ENCODE peak calls at places on chromosomes 3 and 15, in seven cellular contexts. G is right cardiac atrium; Z is endodermal cell; U is CD4-positive, CD25-positive, alpha-beta regulatory T cell; X is H54; M is HCT116; Q is HS-5. Y is an unnamed sample.

GRCh38 chr3:196976891-196977420 is 8.3 kb upstream of the PIGZ start:
- DNase-seq in M (no peak), X (no peak), Q (no peak), G (no peak), U (no peak), Z (no peak), Y (no peak)

GRCh38 chr3:115885621-115886020 is 262.3 kb downstream of the GAP43 start:
- DNase-seq in Q (no peak), X (no peak), M (no peak), Z (peak), U (no peak), G (no peak), Y (no peak)

GRCh38 chr15:89329329-89330084 is 5.1 kb downstream of the POLG start:
- DNase-seq in G (no peak), X (no peak), M (no peak), U (peak), Q (no peak), Z (no peak), Y (no peak)

GRCh38 chr3:76063019-76063418 is 277.7 kb upstream of the ZNF717 start:
- DNase-seq in U (no peak), G (no peak), Z (no peak), M (no peak), X (peak), Q (peak), Y (no peak)

GRCh38 chr15:60854858-60855568 is 374.1 kb downstream of the RORA start:
- DNase-seq in U (no peak), Z (no peak), X (no peak), G (no peak), M (no peak), Q (no peak), Y (no peak)

GRCh38 chr3:16058511-16058910 is 116.0 kb upstream of the GALNT15 start:
- DNase-seq in U (no peak), M (no peak), G (no peak), Z (no peak), X (no peak), Q (no peak), Y (no peak)

GRCh38 chr3:12970684-12971083 is 102.5 kb downstream of the IQSEC1 start:
- DNase-seq in M (no peak), X (no peak), Q (no peak), Z (no peak), G (no peak), U (no peak), Y (no peak)

GRCh38 chr3:120749843-120750242 is 7.3 kb downstream of the GTF2E1 start:
- DNase-seq in X (no peak), G (no peak), M (no peak), U (no peak), Z (no peak), Q (no peak), Y (no peak)

GRCh38 chr3:42497009-42497731 is 5.3 kb upstream of the VIPR1 start:
- DNase-seq in G (no peak), Z (peak), M (peak), Q (no peak), X (no peak), U (no peak), Y (no peak)

GRCh38 chr15:58052334-58052733 is 13.2 kb downstream of the ALDH1A2 start:
- DNase-seq in M (no peak), Q (no peak), Z (no peak), G (peak), U (no peak), X (no peak), Y (no peak)

GRCh38 chr15:64460737-64461576 is 579 bp downstream of the ZNF609 start:
- DNase-seq in Z (peak), Q (peak), G (peak), U (peak), M (peak), X (no peak), Y (no peak)

GRCh38 chr3:196886175-196886574 is 18.5 kb downstream of the SENP5 start:
- DNase-seq in Z (no peak), G (no peak), M (no peak), U (no peak), Q (no peak), X (no peak), Y (no peak)

GRCh38 chr3:108569336-108569735 is 19.9 kb downstream of the CIP2A start:
- DNase-seq in M (no peak), Z (no peak), U (no peak), X (no peak), Q (no peak), G (no peak), Y (no peak)

GRCh38 chr15:64667736-64668161 is 107.6 kb downstream of the RBPMS2 start:
- DNase-seq in X (no peak), Z (no peak), Q (peak), G (no peak), U (no peak), M (no peak), Y (no peak)

GRCh38 chr3:183394150-183394549 is 34.3 kb downstream of the MCF2L2 start:
- DNase-seq in U (no peak), X (no peak), Z (no peak), Q (no peak), G (no peak), M (no peak), Y (no peak)

GRCh38 chr3:146537603-146538002 is 6.8 kb downstream of the PLSCR1 start:
- DNase-seq in Q (no peak), G (no peak), M (no peak), U (no peak), X (no peak), Z (no peak), Y (no peak)

GRCh38 chr3:127180859-127181258 is 12.1 kb upstream of the PRR23E start:
- DNase-seq in U (no peak), Q (no peak), X (no peak), M (no peak), Z (peak), G (no peak), Y (no peak)

GRCh38 chr15:33506781-33507180 is 196.0 kb downstream of the RYR3 start:
- DNase-seq in X (no peak), U (no peak), Z (no peak), M (no peak), G (no peak), Q (no peak), Y (no peak)

GRCh38 chr3:167691366-167691765 is 37.6 kb upstream of the WDR49 start:
- DNase-seq in G (no peak), M (no peak), U (peak), Q (no peak), X (no peak), Z (no peak), Y (no peak)

GRCh38 chr3:38348903-38349302 is 2.3 kb downstream of the XYLB start:
- DNase-seq in G (no peak), X (peak), M (no peak), U (no peak), Z (no peak), Q (no peak), Y (no peak)

GRCh38 chr3:59709702-59710555 is 660.1 kb upstream of the CFAP20DC start:
- DNase-seq in G (peak), M (no peak), U (peak), Q (no peak), Z (no peak), X (no peak), Y (no peak)

GRCh38 chr3:9397911-9398714 is 698 bp downstream of the SETD5 start:
- DNase-seq in Z (peak), M (no peak), Q (no peak), G (peak), X (no peak), U (peak), Y (no peak)

GRCh38 chr3:48949376-48949717 is 30.7 kb downstream of the ARIH2 start:
- DNase-seq in Z (no peak), X (no peak), U (no peak), M (no peak), G (no peak), Q (no peak), Y (no peak)

GRCh38 chr3:113769551-113769950 is 22.7 kb downstream of the ATP6V1A start:
- DNase-seq in G (no peak), U (no peak), Q (no peak), M (no peak), Z (no peak), X (peak), Y (no peak)

GRCh38 chr3:126355777-126356372 is 1.3 kb downstream of the KLF15 start:
- DNase-seq in M (peak), Q (no peak), X (no peak), G (peak), U (no peak), Z (peak), Y (no peak)

GRCh38 chr3:79383402-79384012 is 384.3 kb downstream of the ROBO1 start:
- DNase-seq in Q (no peak), Z (no peak), X (no peak), G (no peak), M (no peak), U (no peak), Y (no peak)

GRCh38 chr15:63166219-63166618 is 8.9 kb upstream of the RPS27L start:
- DNase-seq in G (no peak), X (no peak), Z (no peak), Q (no peak), U (no peak), M (no peak), Y (no peak)

GRCh38 chr3:71421475-71421819 is 162.1 kb downstream of the FOXP1 start:
- DNase-seq in Q (no peak), Z (no peak), U (no peak), M (no peak), X (no peak), G (no peak), Y (no peak)

GRCh38 chr3:16906679-16907078 is 21.9 kb downstream of the PLCL2 start:
- DNase-seq in G (no peak), Q (no peak), Z (no peak), M (no peak), X (no peak), U (no peak), Y (no peak)

GRCh38 chr3:133437391-133438093 is 37.7 kb downstream of the BFSP2 start:
- DNase-seq in M (no peak), Z (no peak), Q (no peak), G (no peak), X (peak), U (no peak), Y (no peak)

GRCh38 chr3:73781536-73781935 is 156.8 kb upstream of the PDZRN3 start:
- DNase-seq in M (no peak), Q (no peak), Z (no peak), G (no peak), X (no peak), U (no peak), Y (no peak)

GRCh38 chr3:28504945-28505344 is 156.3 kb upstream of the AZI2 start:
- DNase-seq in G (no peak), X (no peak), Q (no peak), M (no peak), U (no peak), Z (no peak), Y (no peak)

GRCh38 chr15:58484794-58485600 is 53.2 kb downstream of the LIPC start:
- DNase-seq in G (no peak), M (no peak), Q (no peak), Z (no peak), X (no peak), U (peak), Y (no peak)

GRCh38 chr3:122789585-122790273 is 3.9 kb downstream of the HSPBAP1 start:
- DNase-seq in G (no peak), M (no peak), Z (no peak), X (no peak), U (no peak), Q (no peak), Y (no peak)